ENCODE peak calls at places on chromosomes 3 and 15, in ten cellular contexts. Q, O, M, V, R, G, B, L, T and Y are unnamed samples.
A peak's percentile ranks its signal among the peaks of the same experiment; 100 is the strongest.

GRCh38 chr3:19489936-19490335 is 341.6 kb downstream of the KCNH8 start:
- DNase-seq in Q (no peak), O (no peak), M (no peak), V (no peak), R (no peak), G (no peak), B (no peak), L (no peak), T (peak; percentile 10), Y (no peak)

GRCh38 chr15:31333820-31334219 is 7.2 kb downstream of the KLF13 start:
- DNase-seq in Q (no peak), O (no peak), M (no peak), V (no peak), R (no peak), G (no peak), B (no peak), L (no peak), T (no peak), Y (no peak)

GRCh38 chr3:130786306-130786705 is 39.7 kb upstream of the PIK3R4 start:
- DNase-seq in Q (no peak), O (no peak), M (no peak), V (no peak), R (no peak), G (no peak), B (peak; percentile 19), L (no peak), T (no peak), Y (no peak)

GRCh38 chr3:186760141-186760813 is 23.1 kb upstream of the EIF4A2 start:
- DNase-seq in Q (no peak), O (no peak), M (peak; percentile 63), V (no peak), R (no peak), G (no peak), B (peak; percentile 97), L (no peak), T (peak; percentile 94), Y (no peak)

GRCh38 chr3:157201648-157202278 is 41.8 kb upstream of the CCNL1 start:
- DNase-seq in Q (no peak), O (peak; percentile 63), M (no peak), V (peak; percentile 50), R (peak; percentile 71), G (no peak), B (peak; percentile 57), L (peak; percentile 28), T (peak; percentile 70), Y (no peak)

GRCh38 chr3:191557322-191557721 is 96.4 kb downstream of the PYDC2 start:
- DNase-seq in Q (no peak), O (peak; percentile 0), M (no peak), V (no peak), R (no peak), G (no peak), B (no peak), L (no peak), T (no peak), Y (no peak)

GRCh38 chr3:175146258-175146657 is 287.1 kb downstream of the NAALADL2 start:
- DNase-seq in Q (no peak), O (peak; percentile 38), M (no peak), V (peak; percentile 41), R (peak; percentile 53), G (no peak), B (peak; percentile 10), L (peak; percentile 13), T (peak; percentile 50), Y (no peak)

GRCh38 chr3:73603771-73604171 is 21.0 kb downstream of the PDZRN3 start:
- DNase-seq in Q (no peak), O (peak; percentile 88), M (no peak), V (peak; percentile 44), R (peak; percentile 37), G (no peak), B (no peak), L (peak; percentile 77), T (no peak), Y (no peak)

GRCh38 chr3:64443553-64444331 is 218.5 kb upstream of the PRICKLE2 start:
- DNase-seq in Q (no peak), O (peak; percentile 84), M (no peak), V (peak; percentile 65), R (peak; percentile 60), G (no peak), B (no peak), L (peak; percentile 81), T (no peak), Y (no peak)

GRCh38 chr3:95319921-95320494 is 1257.1 kb downstream of the NSUN3 start:
- DNase-seq in Q (no peak), O (no peak), M (no peak), V (peak; percentile 38), R (peak; percentile 7), G (no peak), B (peak; percentile 10), L (no peak), T (no peak), Y (no peak)

GRCh38 chr3:193545304-193545703 is 9.4 kb downstream of the ATP13A4 start:
- DNase-seq in Q (no peak), O (no peak), M (no peak), V (no peak), R (no peak), G (no peak), B (no peak), L (no peak), T (no peak), Y (no peak)

DNA sequence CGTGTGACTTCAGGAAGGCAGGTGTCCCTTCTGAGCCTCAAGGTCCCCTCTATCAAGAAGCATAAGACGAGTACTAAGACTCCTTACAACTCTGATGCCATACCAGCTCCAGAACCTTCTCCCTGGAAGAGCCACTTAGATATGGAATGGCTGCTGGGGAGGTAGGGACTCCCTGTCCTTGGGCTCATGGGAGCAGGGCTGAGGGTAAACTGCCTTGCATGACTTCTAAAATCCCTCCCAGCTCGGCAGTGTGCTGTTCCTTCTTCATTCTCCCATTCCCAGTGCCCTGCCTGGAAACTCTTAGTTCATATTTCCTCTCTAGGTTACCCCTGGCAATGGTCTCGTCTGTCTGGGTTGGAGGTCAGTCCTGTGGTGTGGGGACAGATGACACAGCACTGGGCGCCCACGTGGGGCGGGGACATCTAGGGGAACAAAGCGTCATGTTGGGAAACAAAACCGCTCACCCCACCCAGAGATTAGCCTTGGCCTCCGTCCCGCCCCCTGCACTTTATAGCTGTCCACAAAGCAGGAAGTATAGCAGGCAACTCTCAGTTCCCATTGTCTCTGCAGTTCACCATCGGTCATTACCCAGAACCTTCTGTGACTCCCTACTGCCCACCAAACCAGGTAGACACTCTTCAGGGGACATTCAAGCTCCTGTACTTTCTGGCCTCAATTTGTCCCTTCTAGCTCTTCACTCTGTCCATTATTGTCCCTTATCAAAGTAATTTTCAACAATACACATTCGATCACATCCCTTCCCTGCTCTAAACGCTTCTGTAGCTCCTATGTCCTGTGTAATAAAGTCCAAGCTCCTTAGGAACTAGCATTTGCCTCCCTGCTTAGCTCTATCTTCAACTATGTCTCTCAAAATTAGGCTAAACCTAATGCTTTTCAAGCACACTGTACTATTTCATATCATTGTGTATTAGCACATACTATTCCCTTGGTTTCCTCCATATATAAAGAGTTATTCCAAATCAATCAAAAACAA is 73.8 kb downstream of the IQSEC1 start:
- DNase-seq in Q (peak; percentile 96), O (peak; percentile 30), M (peak; percentile 53), V (no peak), R (no peak), G (peak; percentile 67), B (no peak), L (no peak), T (no peak), Y (peak; percentile 80)
- H3K4me3 ChIP-seq in Q (no peak overlapping the region), O (no peak overlapping the region), M (no peak overlapping the region), V (no peak overlapping the region), R (no peak overlapping the region), G (no peak overlapping the region), B (no peak overlapping the region), L (no peak overlapping the region), T (no peak overlapping the region), Y (no peak overlapping the region)

DNA sequence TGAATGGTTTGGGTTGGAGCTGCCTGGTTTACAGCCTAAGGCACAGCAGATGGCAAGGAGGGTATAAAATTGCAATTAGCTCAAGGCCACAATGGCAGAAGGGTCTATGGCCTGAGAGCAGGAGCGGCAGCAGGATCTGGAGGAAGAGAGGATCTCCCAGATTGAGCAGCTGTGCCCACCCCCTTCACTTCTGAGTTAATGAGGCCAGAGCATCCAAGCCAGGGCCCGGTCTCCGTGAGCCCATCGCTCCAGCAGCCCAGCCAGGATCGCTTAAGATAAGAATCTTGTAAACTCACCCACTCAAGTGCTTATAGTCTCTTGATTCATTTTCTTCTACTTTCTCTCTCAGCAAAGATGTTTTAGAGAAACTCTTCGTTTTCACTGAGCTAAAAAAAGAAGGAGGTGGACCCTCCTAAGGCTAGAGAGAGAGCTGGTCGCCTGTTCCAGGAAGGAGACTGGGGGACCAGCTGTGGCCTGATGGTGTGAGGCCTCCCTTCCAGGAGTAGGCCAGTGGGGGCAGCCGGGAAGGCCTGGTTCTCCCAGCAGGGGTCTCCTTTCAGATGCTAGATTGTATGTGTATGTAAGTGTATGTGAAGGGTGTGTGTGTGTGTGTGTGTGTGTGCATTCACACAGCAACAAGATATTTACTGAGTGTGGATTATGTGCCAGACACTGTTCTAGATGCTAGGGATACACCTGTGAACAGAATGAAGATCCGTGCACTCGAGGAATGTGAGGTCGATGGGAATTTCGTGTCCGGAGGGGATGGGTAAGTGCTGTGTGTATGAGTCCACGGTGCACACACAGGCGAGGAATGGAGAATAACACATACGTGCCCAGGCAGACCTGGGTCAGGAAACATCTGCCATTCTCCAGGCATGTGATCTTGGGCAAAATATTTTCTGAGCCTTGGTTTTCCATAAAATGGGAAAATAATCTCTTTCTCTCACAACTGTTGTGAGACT is 18.6 kb downstream of the MAGEF1 start:
- DNase-seq in Q (no peak), O (no peak), M (no peak), V (no peak), R (no peak), G (no peak), B (no peak), L (no peak), T (no peak), Y (no peak)
- TF ChIP-seq CTCF in Q (no peak), O (no peak), M (no peak), V (no peak), R (no peak), G (no peak), B (no peak), L (no peak), T (no peak), Y (no peak)

DNA sequence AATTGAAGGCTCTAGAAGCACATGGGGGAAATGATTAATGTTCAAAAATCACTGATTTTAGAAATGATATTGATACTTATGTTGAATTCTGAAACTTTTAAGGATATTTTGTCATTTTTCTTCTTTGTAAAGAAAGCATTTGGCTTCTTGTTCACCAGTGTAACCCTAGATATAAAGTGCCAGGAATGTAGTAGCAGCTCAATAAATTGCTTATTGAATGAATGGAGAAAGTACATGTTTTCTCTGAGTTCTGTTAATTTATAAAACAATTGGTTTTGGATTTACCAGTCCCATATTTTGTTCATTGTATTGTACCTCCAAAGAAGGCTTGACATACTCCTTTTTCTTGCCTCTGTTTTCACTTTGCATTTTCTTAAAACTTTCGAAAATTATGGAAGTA is 2.4 kb downstream of the PLCL2 start:
- DNase-seq in Q (no peak), O (no peak), M (no peak), V (no peak), R (no peak), G (no peak), B (no peak), L (no peak), T (no peak), Y (no peak)
- H3K4me3 ChIP-seq in Q (peak overlapping the region; percentile 80), O (no peak overlapping the region), M (no peak overlapping the region), V (no peak overlapping the region), R (no peak overlapping the region), G (peak overlapping the region; percentile 85), B (no peak overlapping the region), L (no peak overlapping the region), T (peak overlapping the region; percentile 94), Y (peak overlapping the region; percentile 96)

DNA sequence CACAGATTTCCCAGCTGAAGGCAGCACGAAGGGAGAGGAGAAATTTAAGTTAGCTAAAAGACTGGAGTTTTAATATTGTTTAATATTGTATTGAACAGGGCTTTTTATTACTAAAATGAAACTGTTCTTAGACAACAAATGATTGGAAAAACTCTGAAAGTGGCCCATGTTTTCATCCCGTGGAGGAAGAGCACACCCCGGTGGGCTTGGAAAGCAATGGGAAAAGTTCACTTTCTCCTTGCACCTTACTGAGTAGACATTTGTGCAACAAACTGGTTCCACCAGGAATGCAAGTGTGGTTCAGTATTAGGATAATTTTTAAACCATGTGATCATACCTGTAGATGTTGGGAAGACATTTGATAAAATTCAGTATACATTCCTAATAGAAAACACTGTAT is 8.2 kb upstream of the ESYT3 start:
- DNase-seq in Q (no peak), O (peak; percentile 15), M (no peak), V (no peak), R (peak; percentile 58), G (no peak), B (peak; percentile 33), L (no peak), T (peak; percentile 35), Y (no peak)
- TF ChIP-seq CTCF in Q (peak; percentile 43), O (peak; percentile 47), M (no peak), V (peak; percentile 61), R (peak; percentile 68), G (no peak), B (peak; percentile 21), L (peak; percentile 46), T (peak; percentile 49), Y (peak; percentile 21)